ENCODE peak calls at places on chromosomes 4 and X, in seven cellular contexts. A is sigmoid colon, H is right lobe of liver, T is transverse colon, E is Peyer's patch, P is heart left ventricle, O is spleen. J is an unnamed sample. For H3K4me1, the result is how much of the 10 kb centered on the place peaks cover.

GRCh38 chr4:176753049-176753448 is 39.7 kb downstream of the VEGFC start:
- DNase-seq in E (no peak), T (no peak), P (no peak), O (no peak), H (no peak), A (no peak), J (no peak)

GRCh38 chr4:122731676-122732075 is 828 bp upstream of the BBS12 start:
- DNase-seq in E (no peak), O (no peak), H (no peak), A (no peak), P (no peak), T (no peak), J (no peak)

GRCh38 chrX:149467920-149468319 is 37.2 kb downstream of the IDS start:
- DNase-seq in A (no peak), O (no peak), P (peak), T (no peak), E (no peak), H (no peak), J (no peak)

GRCh38 chr4:184348311-184349233 is 125.8 kb downstream of the IRF2 start:
- DNase-seq in H (peak), E (no peak), P (no peak), T (peak), A (no peak), O (no peak), J (peak)

GRCh38 chr4:153661215-153661822 is 22.8 kb upstream of the TLR2 start:
- DNase-seq in E (no peak), A (no peak), T (no peak), O (no peak), P (no peak), H (no peak), J (no peak)

GRCh38 chr4:123843137-123843536 is 446.5 kb downstream of the SPRY1 start:
- DNase-seq in A (no peak), H (no peak), T (no peak), P (no peak), O (no peak), E (no peak), J (no peak)

GRCh38 chr4:169619518-169619957 is 840 bp upstream of the CLCN3 start:
- DNase-seq in H (peak), O (peak), E (peak), T (peak), P (peak), A (no peak), J (peak)

GRCh38 chrX:9147631-9148189 is 113.8 kb upstream of the FAM9B start:
- DNase-seq in A (no peak), O (no peak), P (no peak), H (no peak), T (no peak), E (no peak), J (no peak)

GRCh38 chr4:156528216-156528615 is 443.4 kb downstream of the PDGFC start:
- DNase-seq in O (no peak), H (no peak), P (no peak), E (no peak), T (no peak), A (no peak), J (no peak)

GRCh38 chr4:127069675-127070074 is 563.1 kb upstream of the INTU start:
- DNase-seq in T (no peak), A (no peak), E (no peak), H (no peak), P (no peak), O (no peak), J (no peak)

GRCh38 chrX:31499120-31499519 is 427.3 kb upstream of the FTHL17 start:
- DNase-seq in E (no peak), O (no peak), P (no peak), T (no peak), H (no peak), A (no peak), J (no peak)

GRCh38 chr4:38049545-38050170 is 89.5 kb downstream of the PTTG2 start:
- DNase-seq in O (no peak), A (no peak), E (no peak), H (no peak), P (no peak), T (no peak), J (no peak)

GRCh38 chr4:184384056-184384809 is 90.1 kb downstream of the IRF2 start:
- DNase-seq in P (no peak), O (peak), E (peak), A (peak), T (peak), H (peak), J (peak)

GRCh38 chr4:20248155-20248558 is 3.5 kb upstream of the SLIT2 start:
- DNase-seq in P (no peak), H (no peak), T (no peak), O (no peak), A (no peak), E (no peak), J (no peak)

GRCh38 chr4:76305033-76305687 is 1.4 kb upstream of the STBD1 start:
- DNase-seq in T (no peak), O (peak), P (no peak), H (no peak), A (no peak), E (no peak), J (no peak)

DNA sequence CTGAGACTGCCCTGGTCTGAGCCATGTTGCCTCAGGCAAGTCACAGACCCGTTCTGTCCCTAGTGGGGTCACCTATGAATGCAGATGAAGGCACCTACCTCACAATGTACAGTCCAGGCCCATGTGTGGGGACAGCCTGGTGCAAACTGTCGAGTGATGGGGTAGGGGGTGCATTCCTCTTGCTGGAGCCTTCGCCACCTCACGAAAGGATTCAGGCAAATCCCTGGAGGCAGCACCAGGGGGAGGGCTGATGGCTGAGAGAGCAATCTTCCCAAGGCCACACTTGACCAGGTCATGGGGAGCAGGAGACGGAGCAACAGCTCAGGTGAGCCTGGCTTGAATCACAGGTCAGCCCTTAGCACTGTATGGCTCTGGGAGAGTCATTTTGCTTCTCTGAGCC is 225.9 kb upstream of the PSAPL1 start:
- DNase-seq in O (peak), H (no peak), T (no peak), E (no peak), P (no peak), A (no peak), J (no peak)
- TF ChIP-seq CTCF in O (no peak), H (no peak), T (no peak), E (no peak), P (no peak), A (no peak), J (no peak)

GRCh38 chr4:1027219-1027915 is 15.9 kb downstream of the FGFRL1 start:
- DNase-seq in O (no peak), H (no peak), P (no peak), E (no peak), T (no peak), A (no peak), J (no peak)
- TF ChIP-seq POLR2A in O (no peak), H (no peak), P (no peak), E (no peak), T (no peak), A (no peak), J (no peak)

DNA sequence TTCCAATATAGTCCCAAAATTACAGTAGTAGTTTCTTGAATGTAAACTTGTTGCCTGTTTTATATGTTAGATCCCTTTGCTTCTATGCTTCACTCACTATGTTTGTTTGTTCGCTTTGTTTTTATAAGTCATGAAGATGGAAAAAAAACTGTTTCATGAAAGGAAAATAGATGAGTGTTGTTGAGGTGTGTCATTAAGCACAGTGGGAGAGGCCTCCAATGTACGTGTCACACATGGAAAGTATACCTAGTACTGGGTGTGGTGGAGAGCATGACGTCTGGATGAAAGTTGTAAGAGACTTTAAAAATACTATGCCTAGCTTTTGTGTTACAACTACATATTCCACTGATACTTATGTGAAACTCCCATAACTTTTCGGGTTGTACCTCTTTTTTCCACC is 28.4 kb downstream of the PLS3 start:
- DNase-seq in H (no peak), O (no peak), E (no peak), A (no peak), P (no peak), T (no peak), J (no peak)
- H3K4me1 ChIP-seq in H (under half), O (under half), E (under half), A (under half), P (under half), T (under half), J (under half)

GRCh38 chr4:74805601-74806000 is 11.3 kb upstream of the BTC start:
- DNase-seq in P (no peak), E (no peak), T (no peak), A (no peak), H (no peak), O (no peak), J (no peak)
- TF ChIP-seq CTCF in P (no peak), E (no peak), T (no peak), A (no peak), H (no peak), O (no peak), J (no peak)

GRCh38 chr4:118992149-118992548 is 103.5 kb downstream of the SYNPO2 start:
- DNase-seq in E (no peak), H (no peak), T (no peak), A (no peak), P (no peak), O (no peak), J (no peak)
- TF ChIP-seq POLR2A in E (no peak), H (no peak), T (no peak), A (no peak), P (no peak), O (no peak), J (no peak)

DNA sequence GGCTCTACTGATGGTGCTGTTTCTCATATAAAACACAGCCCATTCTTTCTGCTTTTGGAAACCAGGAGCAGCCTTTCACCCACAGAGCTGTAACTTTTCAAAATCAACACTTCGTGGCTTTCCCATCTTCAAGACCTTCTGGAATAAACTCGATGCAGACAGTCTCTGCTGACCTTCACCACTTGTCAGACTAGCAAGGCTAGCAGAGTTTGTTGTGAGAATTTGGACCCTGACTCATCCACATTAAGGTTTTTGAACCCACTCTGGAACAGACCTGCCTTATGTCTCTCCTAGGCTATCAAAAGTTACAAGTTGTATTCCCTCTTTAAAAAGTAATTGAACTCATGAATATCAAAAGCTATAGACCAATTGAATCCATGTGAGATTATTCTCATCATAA is 88.6 kb downstream of the MAML3 start:
- DNase-seq in T (no peak), P (no peak), E (no peak), A (no peak), H (no peak), O (no peak), J (no peak)
- H3K4me1 ChIP-seq in T (under half), P (under half), E (under half), A (under half), H (under half), O (under half), J (under half)

GRCh38 chr4:74517996-74518395 is 73.1 kb downstream of the AREG start:
- DNase-seq in A (no peak), O (no peak), E (no peak), T (no peak), H (no peak), P (no peak), J (no peak)

GRCh38 chr4:74523076-74523475 is 78.1 kb downstream of the AREG start:
- DNase-seq in P (no peak), E (no peak), T (no peak), O (no peak), A (no peak), H (no peak), J (no peak)

GRCh38 chr4:74524985-74525384 is 80.0 kb downstream of the AREG start:
- DNase-seq in E (no peak), T (no peak), A (no peak), O (no peak), H (no peak), P (no peak), J (no peak)

GRCh38 chr4:74527049-74527448 is 82.1 kb downstream of the AREG start:
- DNase-seq in T (no peak), O (no peak), E (no peak), P (no peak), H (no peak), A (no peak), J (no peak)

GRCh38 chr4:74522251-74522991 is 77.5 kb downstream of the AREG start:
- DNase-seq in E (no peak), P (no peak), O (no peak), H (no peak), T (no peak), A (no peak), J (no peak)
- TF ChIP-seq CTCF in E (no peak), P (no peak), O (no peak), H (no peak), T (no peak), A (no peak), J (no peak)

DNA sequence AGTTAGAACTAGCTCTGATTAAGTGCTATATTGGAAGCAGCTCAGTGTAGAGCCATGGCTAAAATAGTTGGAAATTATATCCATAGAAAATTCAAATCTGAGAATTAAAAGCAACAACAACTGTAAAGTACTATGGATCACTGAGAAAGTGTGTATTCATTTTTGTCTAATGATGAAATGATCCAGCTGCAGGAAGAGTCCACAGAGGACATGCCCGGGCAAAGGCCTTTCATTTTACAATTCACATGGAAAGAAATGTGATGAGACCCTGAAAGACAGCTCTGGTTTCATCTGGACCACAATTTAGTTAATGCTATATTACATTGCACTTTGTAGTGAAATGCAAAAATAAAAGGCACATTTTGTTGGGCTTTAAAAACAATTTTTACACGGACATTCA is 196.8 kb upstream of the FAT1 start:
- DNase-seq in H (no peak), A (no peak), T (no peak), P (no peak), O (no peak), E (no peak), J (no peak)
- TF ChIP-seq POLR2A in H (no peak), A (no peak), T (no peak), P (no peak), O (no peak), E (no peak), J (no peak)